ENCODE peak calls at places on chromosomes 13 and 19, in six cellular contexts. One of them, this sample, is unnamed.

GRCh38 chr19:51461723-51462161 is 3.5 kb upstream of the SIGLEC8 start:
- DNase-seq in KG1: peak; percentile 29
- DNase-seq in mucosa of descending colon: no peak
- DNase-seq in aorta: no peak
- DNase-seq in kidney epithelial cell: no peak
- DNase-seq in T1000: no peak
- DNase-seq in this sample: no peak

GRCh38 chr13:94233401-94233800 is 246.1 kb downstream of the DCT start:
- DNase-seq in KG1: no peak
- DNase-seq in mucosa of descending colon: no peak
- DNase-seq in aorta: no peak
- DNase-seq in kidney epithelial cell: peak; percentile 67
- DNase-seq in T1000: peak; percentile 4
- DNase-seq in this sample: peak; percentile 82

GRCh38 chr19:8421484-8422461 is 8.7 kb downstream of the MARCHF2 start:
- DNase-seq in KG1: no peak
- DNase-seq in mucosa of descending colon: no peak
- DNase-seq in aorta: no peak
- DNase-seq in kidney epithelial cell: no peak
- DNase-seq in T1000: no peak
- DNase-seq in this sample: no peak

GRCh38 chr13:37816276-37816675 is 53.3 kb downstream of the TRPC4 start:
- DNase-seq in KG1: no peak
- DNase-seq in mucosa of descending colon: no peak
- DNase-seq in aorta: no peak
- DNase-seq in kidney epithelial cell: no peak
- DNase-seq in T1000: no peak
- DNase-seq in this sample: no peak

GRCh38 chr19:53795019-53795418 is 29.1 kb downstream of the NLRP12 start:
- DNase-seq in KG1: no peak
- DNase-seq in mucosa of descending colon: no peak
- DNase-seq in aorta: no peak
- DNase-seq in kidney epithelial cell: no peak
- DNase-seq in T1000: no peak
- DNase-seq in this sample: no peak

GRCh38 chr19:44803442-44804428 is 5.2 kb upstream of the BCAM start:
- DNase-seq in KG1: no peak
- DNase-seq in mucosa of descending colon: no peak
- DNase-seq in aorta: no peak
- DNase-seq in kidney epithelial cell: no peak
- DNase-seq in T1000: no peak
- DNase-seq in this sample: no peak

GRCh38 chr19:35345671-35346111 is 2.0 kb upstream of the FFAR1 start:
- DNase-seq in KG1: no peak
- DNase-seq in mucosa of descending colon: no peak
- DNase-seq in aorta: peak; percentile 56
- DNase-seq in kidney epithelial cell: no peak
- DNase-seq in T1000: no peak
- DNase-seq in this sample: no peak

GRCh38 chr19:56383826-56384605 is 9.3 kb downstream of the ZNF582 start:
- DNase-seq in KG1: no peak
- DNase-seq in mucosa of descending colon: no peak
- DNase-seq in aorta: no peak
- DNase-seq in kidney epithelial cell: no peak
- DNase-seq in T1000: no peak
- DNase-seq in this sample: no peak

GRCh38 chr13:33537691-33538090 is 252.1 kb upstream of the STARD13 start:
- DNase-seq in KG1: no peak
- DNase-seq in mucosa of descending colon: no peak
- DNase-seq in aorta: no peak
- DNase-seq in kidney epithelial cell: no peak
- DNase-seq in T1000: no peak
- DNase-seq in this sample: no peak

GRCh38 chr19:19115954-19116353 is 22.3 kb downstream of the TMEM161A start:
- DNase-seq in KG1: no peak
- DNase-seq in mucosa of descending colon: peak; percentile 62
- DNase-seq in aorta: no peak
- DNase-seq in kidney epithelial cell: no peak
- DNase-seq in T1000: no peak
- DNase-seq in this sample: no peak

GRCh38 chr19:29805026-29805925 is 6.5 kb upstream of the CCNE1 start:
- DNase-seq in KG1: no peak
- DNase-seq in mucosa of descending colon: no peak
- DNase-seq in aorta: peak; percentile 64
- DNase-seq in kidney epithelial cell: no peak
- DNase-seq in T1000: no peak
- DNase-seq in this sample: peak; percentile 64